ENCODE peak calls at places on chromosomes 5 and 9, in five cellular contexts. L, B, R, N and Z are unnamed samples.

GRCh38 chr9:83940590-83941303 is 19.5 kb upstream of the KIF27 start:
- DNase-seq in L (no peak), B (no peak), R (no peak), N (no peak), Z (no peak)

GRCh38 chr9:108546223-108546622 is 309.6 kb downstream of the ACTL7B start:
- DNase-seq in L (no peak), B (no peak), R (no peak), N (no peak), Z (no peak)

GRCh38 chr5:658103-658502 is 35.0 kb downstream of the TPPP start:
- DNase-seq in L (no peak), B (no peak), R (no peak), N (no peak), Z (no peak)

GRCh38 chr9:136667217-136667939 is 4.7 kb downstream of the EGFL7 start:
- DNase-seq in L (no peak), B (no peak), R (no peak), N (no peak), Z (no peak)

GRCh38 chr5:60206234-60206633 is 312.7 kb upstream of the PDE4D start:
- DNase-seq in L (no peak), B (no peak), R (no peak), N (no peak), Z (no peak)

GRCh38 chr5:74632947-74633356 is 7.6 kb downstream of the ENC1 start:
- DNase-seq in L (no peak), B (no peak), R (no peak), N (no peak), Z (no peak)

GRCh38 chr5:105817906-105818305 is 1852.8 kb downstream of the EFNA5 start:
- DNase-seq in L (no peak), B (no peak), R (no peak), N (no peak), Z (no peak)

GRCh38 chr5:10233505-10233904 is 16.2 kb downstream of the ATPSCKMT start:
- DNase-seq in L (peak; percentile 52), B (no peak), R (peak; percentile 12), N (no peak), Z (no peak)

GRCh38 chr9:123318961-123319421 is 37.0 kb upstream of the CRB2 start:
- DNase-seq in L (no peak), B (no peak), R (peak; percentile 64), N (no peak), Z (no peak)

GRCh38 chr9:78053627-78054026 is 22.0 kb upstream of the GNAQ start:
- DNase-seq in L (no peak), B (no peak), R (no peak), N (no peak), Z (peak; percentile 13)